ENCODE peak calls at places on chromosome 1, in four cellular contexts. One of them, this sample, is unnamed.

GRCh38 chr1:156656779-156657160 is 14.9 kb downstream of the BCAN start:
- DNase-seq in mammary epithelial cell: no peak
- DNase-seq in neuronal stem cell: no peak
- DNase-seq in IMR-90: no peak
- DNase-seq in this sample: no peak

GRCh38 chr1:157580179-157580827 is 17.6 kb downstream of the FCRL4 start:
- DNase-seq in mammary epithelial cell: peak; percentile 58
- DNase-seq in neuronal stem cell: peak; percentile 64
- DNase-seq in IMR-90: peak; percentile 57
- DNase-seq in this sample: peak; percentile 90

GRCh38 chr1:198556969-198557368 is 16.5 kb upstream of the ATP6V1G3 start:
- DNase-seq in mammary epithelial cell: no peak
- DNase-seq in neuronal stem cell: no peak
- DNase-seq in IMR-90: no peak
- DNase-seq in this sample: no peak

GRCh38 chr1:235968837-235969236 is 96.1 kb downstream of the NID1 start:
- DNase-seq in mammary epithelial cell: no peak
- DNase-seq in neuronal stem cell: no peak
- DNase-seq in IMR-90: no peak
- DNase-seq in this sample: no peak

GRCh38 chr1:113002297-113002696 is 46.3 kb upstream of the SLC16A1 start:
- DNase-seq in mammary epithelial cell: no peak
- DNase-seq in neuronal stem cell: no peak
- DNase-seq in IMR-90: no peak
- DNase-seq in this sample: no peak

GRCh38 chr1:2468041-2468472 is 8.0 kb upstream of the PLCH2 start:
- DNase-seq in mammary epithelial cell: no peak
- DNase-seq in neuronal stem cell: peak; percentile 77
- DNase-seq in IMR-90: peak; percentile 34
- DNase-seq in this sample: peak; percentile 48

GRCh38 chr1:46804027-46804889 is 5.4 kb downstream of the CYP4B1 start:
- DNase-seq in mammary epithelial cell: no peak
- DNase-seq in neuronal stem cell: no peak
- DNase-seq in IMR-90: no peak
- DNase-seq in this sample: no peak

GRCh38 chr1:41533016-41533730 is 48.7 kb upstream of the EDN2 start:
- DNase-seq in mammary epithelial cell: no peak
- DNase-seq in neuronal stem cell: no peak
- DNase-seq in IMR-90: no peak
- DNase-seq in this sample: no peak

GRCh38 chr1:157270705-157271274 is 132.6 kb upstream of the ETV3 start:
- DNase-seq in mammary epithelial cell: no peak
- DNase-seq in neuronal stem cell: no peak
- DNase-seq in IMR-90: no peak
- DNase-seq in this sample: no peak

GRCh38 chr1:229714964-229715603 is 89.0 kb downstream of the URB2 start:
- DNase-seq in mammary epithelial cell: peak; percentile 32
- DNase-seq in neuronal stem cell: no peak
- DNase-seq in IMR-90: peak; percentile 18
- DNase-seq in this sample: peak; percentile 82

GRCh38 chr1:184753608-184754478 is 815 bp downstream of the EDEM3 start:
- DNase-seq in mammary epithelial cell: peak; percentile 12
- DNase-seq in neuronal stem cell: no peak
- DNase-seq in IMR-90: peak; percentile 29
- DNase-seq in this sample: peak; percentile 1

GRCh38 chr1:246566808-246567154 is 525 bp downstream of the CNST start:
- DNase-seq in mammary epithelial cell: no peak
- DNase-seq in neuronal stem cell: no peak
- DNase-seq in IMR-90: peak; percentile 17
- DNase-seq in this sample: peak; percentile 17

GRCh38 chr1:116154536-116154935 is 43.3 kb downstream of the MAB21L3 start:
- DNase-seq in mammary epithelial cell: no peak
- DNase-seq in neuronal stem cell: no peak
- DNase-seq in IMR-90: no peak
- DNase-seq in this sample: no peak

GRCh38 chr1:76033800-76034475 is 40.6 kb upstream of the ST6GALNAC3 start:
- DNase-seq in mammary epithelial cell: no peak
- DNase-seq in neuronal stem cell: no peak
- DNase-seq in IMR-90: no peak
- DNase-seq in this sample: no peak

GRCh38 chr1:28466226-28466778 is 39.5 kb upstream of the RCC1 start:
- DNase-seq in mammary epithelial cell: no peak
- DNase-seq in neuronal stem cell: no peak
- DNase-seq in IMR-90: no peak
- DNase-seq in this sample: no peak

GRCh38 chr1:247400685-247401084 is 15.3 kb upstream of the NLRP3 start:
- DNase-seq in mammary epithelial cell: no peak
- DNase-seq in neuronal stem cell: no peak
- DNase-seq in IMR-90: no peak
- DNase-seq in this sample: no peak

GRCh38 chr1:189369612-189370011 is 1108.1 kb downstream of the BRINP3 start:
- DNase-seq in mammary epithelial cell: no peak
- DNase-seq in neuronal stem cell: no peak
- DNase-seq in IMR-90: no peak
- DNase-seq in this sample: no peak

GRCh38 chr1:230570724-230571390 is 71.4 kb upstream of the COG2 start:
- DNase-seq in mammary epithelial cell: no peak
- DNase-seq in neuronal stem cell: no peak
- DNase-seq in IMR-90: no peak
- DNase-seq in this sample: no peak

GRCh38 chr1:3896396-3897000 is 3.6 kb downstream of the C1orf174 start:
- DNase-seq in mammary epithelial cell: no peak
- DNase-seq in neuronal stem cell: no peak
- DNase-seq in IMR-90: no peak
- DNase-seq in this sample: no peak

GRCh38 chr1:151157067-151157531 is 650 bp downstream of the TNFAIP8L2 start:
- DNase-seq in mammary epithelial cell: no peak
- DNase-seq in neuronal stem cell: no peak
- DNase-seq in IMR-90: no peak
- DNase-seq in this sample: no peak

GRCh38 chr1:35882586-35882944 is 444 bp upstream of the AGO1 start:
- DNase-seq in mammary epithelial cell: no peak
- DNase-seq in neuronal stem cell: no peak
- DNase-seq in IMR-90: no peak
- DNase-seq in this sample: no peak

GRCh38 chr1:43530483-43531452 is at the start of gene PTPRF:
- DNase-seq in mammary epithelial cell: peak; percentile 35
- DNase-seq in neuronal stem cell: peak; percentile 46
- DNase-seq in IMR-90: peak; percentile 48
- DNase-seq in this sample: peak; percentile 70

GRCh38 chr1:47564570-47564969 is 126.7 kb downstream of the FOXD2 start:
- DNase-seq in mammary epithelial cell: no peak
- DNase-seq in neuronal stem cell: no peak
- DNase-seq in IMR-90: no peak
- DNase-seq in this sample: no peak

GRCh38 chr1:160726498-160727391 is 12.3 kb upstream of the SLAMF7 start:
- DNase-seq in mammary epithelial cell: peak; percentile 72
- DNase-seq in neuronal stem cell: peak; percentile 73
- DNase-seq in IMR-90: peak; percentile 55
- DNase-seq in this sample: peak; percentile 93

GRCh38 chr1:200035956-200036615 is 8.6 kb downstream of the NR5A2 start:
- DNase-seq in mammary epithelial cell: no peak
- DNase-seq in neuronal stem cell: peak; percentile 12
- DNase-seq in IMR-90: no peak
- DNase-seq in this sample: no peak

GRCh38 chr1:196063307-196063706 is 544.9 kb downstream of the KCNT2 start:
- DNase-seq in mammary epithelial cell: peak; percentile 27
- DNase-seq in neuronal stem cell: no peak
- DNase-seq in IMR-90: peak; percentile 16
- DNase-seq in this sample: no peak
- H2AFZ ChIP-seq in mammary epithelial cell: no peak overlapping the region
- H2AFZ ChIP-seq in neuronal stem cell: no peak overlapping the region
- H2AFZ ChIP-seq in IMR-90: no peak overlapping the region
- H2AFZ ChIP-seq in this sample: no peak overlapping the region

GRCh38 chr1:205298191-205298994 is 23.2 kb downstream of the NUAK2 start:
- DNase-seq in mammary epithelial cell: peak; percentile 93
- DNase-seq in neuronal stem cell: no peak
- DNase-seq in IMR-90: peak; percentile 99
- DNase-seq in this sample: peak; percentile 97
- H3K9ac ChIP-seq in mammary epithelial cell: no peak overlapping the region
- H3K9ac ChIP-seq in neuronal stem cell: no peak overlapping the region
- H3K9ac ChIP-seq in IMR-90: peak overlapping the region; percentile 74
- H3K9ac ChIP-seq in this sample: peak overlapping the region; percentile 19

GRCh38 chr1:220827445-220828210 is 40.9 kb downstream of the MTARC1 start:
- DNase-seq in mammary epithelial cell: no peak
- DNase-seq in neuronal stem cell: no peak
- DNase-seq in IMR-90: no peak
- DNase-seq in this sample: no peak

GRCh38 chr1:220825819-220826551 is 39.3 kb downstream of the MTARC1 start:
- DNase-seq in mammary epithelial cell: no peak
- DNase-seq in neuronal stem cell: no peak
- DNase-seq in IMR-90: no peak
- DNase-seq in this sample: no peak

GRCh38 chr1:220826729-220827128 is 40.0 kb downstream of the MTARC1 start:
- DNase-seq in mammary epithelial cell: no peak
- DNase-seq in neuronal stem cell: no peak
- DNase-seq in IMR-90: no peak
- DNase-seq in this sample: no peak

GRCh38 chr1:220828211-220828553 is 41.5 kb downstream of the MTARC1 start:
- DNase-seq in mammary epithelial cell: no peak
- DNase-seq in neuronal stem cell: no peak
- DNase-seq in IMR-90: no peak
- DNase-seq in this sample: no peak

DNA sequence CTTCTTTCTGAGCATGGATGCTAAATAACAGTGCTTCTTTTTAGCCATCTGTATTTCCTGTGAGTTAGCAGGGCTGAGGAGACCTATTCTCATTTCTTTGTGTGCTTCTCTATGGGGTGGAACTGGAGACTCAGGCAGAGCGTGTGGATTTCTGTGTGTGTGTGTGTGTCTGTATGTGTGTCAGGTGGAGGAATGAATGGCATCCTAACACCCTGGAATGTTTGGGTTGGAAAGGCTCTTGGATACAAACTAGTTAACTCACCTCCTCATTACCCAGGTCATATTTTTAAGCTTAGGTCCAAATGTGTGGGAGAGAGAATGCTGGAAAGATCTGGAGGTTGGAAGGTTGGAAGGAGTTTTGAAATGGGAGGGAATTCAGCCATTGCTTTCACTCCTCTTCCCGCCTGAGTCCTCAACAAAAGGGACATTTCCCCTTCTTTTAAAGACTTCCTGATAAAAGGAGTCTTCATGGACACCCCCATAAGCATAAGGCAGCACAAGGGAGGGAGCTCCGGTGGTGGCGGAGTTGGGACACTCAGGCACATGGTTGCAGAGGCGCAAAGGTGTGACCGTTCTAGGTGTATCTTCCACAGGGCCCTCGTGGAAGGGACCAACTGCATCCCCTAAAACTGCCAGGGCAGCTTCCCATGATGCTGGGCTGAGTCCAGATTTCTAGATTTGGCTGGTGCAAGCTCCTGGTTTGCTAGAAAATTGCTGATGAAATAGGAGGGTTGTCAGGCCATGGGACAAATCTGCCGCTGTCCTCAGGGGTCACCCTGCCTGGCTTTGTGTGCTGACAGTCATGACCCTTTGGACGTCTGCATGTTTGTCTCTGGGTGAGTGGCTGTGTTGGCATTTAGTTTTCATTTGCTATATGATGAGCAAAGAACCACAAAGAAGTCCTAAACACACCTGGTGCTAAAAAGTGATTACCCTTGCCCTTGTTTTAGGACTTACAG is 37.6 kb downstream of the MTARC1 start:
- DNase-seq in mammary epithelial cell: no peak
- DNase-seq in neuronal stem cell: no peak
- DNase-seq in IMR-90: peak; percentile 27
- DNase-seq in this sample: no peak
- H3K4me1 ChIP-seq in mammary epithelial cell: no peaks in the 10 kb centered on the region
- H3K4me1 ChIP-seq in neuronal stem cell: no peaks in the 10 kb centered on the region
- H3K4me1 ChIP-seq in IMR-90: peaks cover 21% of the 10 kb centered on the region
- H3K4me1 ChIP-seq in this sample: no peaks in the 10 kb centered on the region

DNA sequence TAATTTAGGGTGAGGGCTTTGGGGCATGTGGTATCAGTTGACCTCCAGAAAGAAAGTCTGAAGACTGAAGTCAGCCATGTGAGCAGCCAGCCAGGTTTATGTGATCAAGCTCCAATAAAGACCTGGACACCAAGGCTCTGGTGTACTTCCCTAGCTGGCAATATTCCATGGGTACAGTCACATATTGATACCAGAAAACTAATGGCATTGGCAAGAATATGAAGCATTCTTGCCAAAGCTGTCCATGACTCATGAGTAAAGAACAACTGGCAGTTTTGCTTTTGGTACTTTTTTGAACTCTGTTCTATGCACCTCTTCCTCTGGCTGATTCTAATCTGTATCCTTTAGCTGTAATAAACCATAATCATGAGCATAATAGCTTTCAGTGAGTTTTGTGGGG is 415.3 kb upstream of the CAMK1G start:
- DNase-seq in mammary epithelial cell: peak; percentile 87
- DNase-seq in neuronal stem cell: no peak
- DNase-seq in IMR-90: no peak
- DNase-seq in this sample: peak; percentile 99
- H2AFZ ChIP-seq in mammary epithelial cell: no peak overlapping the region
- H2AFZ ChIP-seq in neuronal stem cell: no peak overlapping the region
- H2AFZ ChIP-seq in IMR-90: no peak overlapping the region
- H2AFZ ChIP-seq in this sample: no peak overlapping the region

DNA sequence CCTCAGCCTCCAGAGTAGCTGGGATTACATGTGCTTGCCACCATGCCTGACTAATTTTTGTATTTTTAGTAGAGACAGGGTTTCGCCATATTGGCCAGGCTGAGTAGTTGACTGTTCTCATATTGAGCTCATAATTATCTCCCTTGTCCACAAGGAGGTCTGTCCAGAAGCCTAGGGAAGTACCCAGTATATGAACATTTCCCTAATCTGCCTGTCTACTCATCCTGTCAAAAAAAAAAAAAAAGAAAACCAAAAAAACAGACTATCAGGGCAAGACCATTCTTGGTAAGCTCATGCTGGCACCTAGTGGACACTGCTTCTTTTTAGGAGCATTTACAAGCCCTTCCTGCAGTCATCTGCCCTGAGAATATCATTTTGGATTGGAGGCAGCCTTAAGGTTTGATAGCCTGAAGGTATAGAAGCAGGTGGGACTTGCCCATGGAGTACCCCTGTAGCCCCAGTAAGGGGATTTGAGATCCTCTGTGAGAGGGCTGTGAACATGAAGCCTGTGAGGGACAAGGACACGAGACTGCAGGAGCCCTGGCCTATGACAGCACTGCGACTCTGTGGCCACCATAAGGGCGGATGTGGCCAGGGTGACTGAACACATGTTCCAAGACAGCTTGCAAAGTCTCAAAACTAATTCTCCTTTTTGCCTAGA is 10.8 kb upstream of the DUSP12 start:
- DNase-seq in mammary epithelial cell: peak; percentile 74
- DNase-seq in neuronal stem cell: no peak
- DNase-seq in IMR-90: peak; percentile 88
- DNase-seq in this sample: peak; percentile 91
- H3K9ac ChIP-seq in mammary epithelial cell: no peak overlapping the region
- H3K9ac ChIP-seq in neuronal stem cell: no peak overlapping the region
- H3K9ac ChIP-seq in IMR-90: no peak overlapping the region
- H3K9ac ChIP-seq in this sample: no peak overlapping the region

This sample was measured in PC-3.